ENCODE peak calls at places on chromosomes 2 and 18, in four cellular contexts. T is A549, Z is HepG2, B is K562. D is an unnamed sample.

GRCh38 chr2:217956895-217957457 is 45.8 kb downstream of the TNS1 start:
- DNase-seq in T (no peak), Z (no peak), B (no peak), D (no peak)

GRCh38 chr2:232574674-232575403 is 24.4 kb downstream of the EIF4E2 start:
- DNase-seq in T (no peak), Z (peak), B (no peak), D (no peak)

GRCh38 chr18:28961669-28962228 is 784.8 kb upstream of the CDH2 start:
- DNase-seq in T (peak), Z (peak), B (no peak), D (no peak)

GRCh38 chr2:58494059-58494458 is 252.9 kb upstream of the FANCL start:
- DNase-seq in T (no peak), Z (no peak), B (no peak), D (no peak)

GRCh38 chr2:134232868-134233732 is 20.8 kb upstream of the MGAT5 start:
- DNase-seq in T (no peak), Z (no peak), B (no peak), D (no peak)

GRCh38 chr18:67432806-67433205 is 83.7 kb downstream of the DSEL start:
- DNase-seq in T (no peak), Z (no peak), B (no peak), D (no peak)

GRCh38 chr2:169871994-169872393 is 44.7 kb downstream of the UBR3 start:
- DNase-seq in T (no peak), Z (no peak), B (no peak), D (no peak)

GRCh38 chr2:142300517-142300916 is 169.7 kb upstream of the LRP1B start:
- DNase-seq in T (no peak), Z (no peak), B (no peak), D (no peak)

GRCh38 chr2:15790326-15790725 is 150.0 kb upstream of the MYCN start:
- DNase-seq in T (no peak), Z (no peak), B (no peak), D (no peak)

GRCh38 chr2:133504566-133505505 is 63.4 kb downstream of the NCKAP5 start:
- DNase-seq in T (peak), Z (no peak), B (no peak), D (no peak)

GRCh38 chr18:33269223-33269622 is 171.3 kb downstream of the CCDC178 start:
- DNase-seq in T (no peak), Z (no peak), B (no peak), D (no peak)

GRCh38 chr2:64779117-64779690 is 125.5 kb upstream of the SERTAD2 start:
- DNase-seq in T (peak), Z (no peak), B (no peak), D (no peak)

GRCh38 chr18:77131100-77131651 is 1.4 kb downstream of the MBP start:
- DNase-seq in T (no peak), Z (no peak), B (no peak), D (no peak)

GRCh38 chr2:8239402-8240127 is 442.3 kb upstream of the ID2 start:
- DNase-seq in T (no peak), Z (no peak), B (no peak), D (no peak)

GRCh38 chr2:2633017-2633416 is 301.9 kb upstream of the MYT1L start:
- DNase-seq in T (no peak), Z (no peak), B (no peak), D (no peak)

GRCh38 chr18:3281456-3282400 is 19.8 kb downstream of the MYL12B start:
- DNase-seq in T (peak), Z (peak), B (peak), D (no peak)

GRCh38 chr18:78623142-78623541 is 356.5 kb upstream of the SALL3 start:
- DNase-seq in T (no peak), Z (no peak), B (no peak), D (no peak)

GRCh38 chr2:114254875-114255274 is 187.6 kb upstream of the DPP10 start:
- DNase-seq in T (no peak), Z (no peak), B (no peak), D (no peak)

GRCh38 chr2:112170495-112170894 is 32.3 kb downstream of the FBLN7 start:
- DNase-seq in T (no peak), Z (no peak), B (no peak), D (no peak)

GRCh38 chr2:222828572-222828971 is 32.3 kb upstream of the ACSL3 start:
- DNase-seq in T (no peak), Z (no peak), B (no peak), D (no peak)

GRCh38 chr18:10234912-10235439 is 219.5 kb upstream of the APCDD1 start:
- DNase-seq in T (no peak), Z (no peak), B (no peak), D (no peak)

GRCh38 chr18:55007582-55007981 is 48.3 kb upstream of the CCDC68 start:
- DNase-seq in T (no peak), Z (no peak), B (no peak), D (no peak)

GRCh38 chr2:236745420-236746210 is 176.0 kb downstream of the ACKR3 start:
- DNase-seq in T (peak), Z (peak), B (no peak), D (no peak)

DNA sequence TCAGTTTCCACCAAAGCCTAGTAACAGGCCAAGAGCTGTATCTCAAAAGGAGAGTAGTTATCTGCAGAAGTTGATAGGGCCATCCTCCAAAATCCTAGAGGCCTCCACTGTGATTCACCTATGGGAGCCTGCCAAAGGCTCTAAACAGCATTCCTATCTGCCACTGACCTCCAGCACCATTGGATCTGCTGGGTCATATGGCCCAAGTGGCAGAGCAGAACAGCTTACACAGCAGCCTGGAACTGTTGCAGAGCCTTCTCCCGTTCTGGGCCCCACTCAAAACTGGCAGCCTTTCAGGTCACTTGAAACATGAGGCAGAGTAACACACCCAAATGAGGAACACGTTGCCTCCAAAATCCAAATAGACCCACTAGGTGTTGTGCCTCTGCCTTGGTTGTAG is 345.2 kb upstream of the RND3 start:
- DNase-seq in T (no peak), Z (no peak), B (no peak), D (no peak)
- TF ChIP-seq POLR2AphosphoS2 in T (no peak), Z (no peak), B (no peak), D (no peak)

DNA sequence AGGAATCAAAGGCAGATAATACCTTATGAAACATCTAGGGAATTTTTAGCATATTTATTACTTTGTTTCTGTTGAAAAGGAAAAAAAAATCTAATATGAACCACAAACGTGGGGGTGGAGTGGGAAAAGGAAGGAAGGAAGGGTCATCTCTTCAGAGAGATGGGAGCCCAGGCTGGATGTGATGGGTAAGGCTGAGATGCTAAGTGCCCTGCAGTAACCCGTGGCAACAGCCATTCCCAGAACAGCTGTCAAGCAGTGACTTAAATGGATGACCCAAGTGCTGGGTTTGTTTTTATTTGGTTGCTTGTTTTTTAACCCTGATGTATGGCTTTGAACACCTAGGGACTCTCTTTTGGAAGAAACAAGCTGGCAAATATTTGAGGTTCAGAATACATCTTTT is 50.7 kb upstream of the KLF7 start:
- DNase-seq in T (no peak), Z (no peak), B (no peak), D (no peak)
- TF ChIP-seq POLR2AphosphoS2 in T (no peak), Z (no peak), B (no peak), D (no peak)

GRCh38 chr2:239917128-239917956 is 107.8 kb downstream of the NDUFA10 start:
- DNase-seq in T (peak), Z (no peak), B (no peak), D (no peak)
- TF ChIP-seq POLR2AphosphoS2 in T (no peak), Z (no peak), B (no peak), D (no peak)

DNA sequence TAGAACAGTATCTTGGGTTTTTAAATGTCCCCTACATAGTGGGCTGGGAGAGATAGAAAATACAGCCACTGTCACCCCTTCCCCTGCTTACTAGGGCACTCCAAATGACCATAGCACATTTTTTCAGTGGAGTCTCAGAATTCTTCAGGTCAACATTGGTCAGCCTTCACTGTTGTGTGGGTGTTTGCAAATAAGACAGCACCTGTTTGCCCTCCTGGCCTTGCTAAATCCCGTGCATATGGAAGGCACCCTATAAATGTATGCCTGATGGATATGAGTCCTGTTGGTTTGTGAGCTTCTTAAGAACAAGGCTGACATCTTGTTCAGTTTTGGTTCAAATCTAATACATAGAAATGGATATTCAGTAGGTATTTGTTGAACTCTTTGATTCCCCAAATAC is 12.5 kb downstream of the ITGA6 start:
- DNase-seq in T (no peak), Z (no peak), B (no peak), D (no peak)
- TF ChIP-seq POLR2AphosphoS2 in T (no peak), Z (no peak), B (no peak), D (no peak)

DNA sequence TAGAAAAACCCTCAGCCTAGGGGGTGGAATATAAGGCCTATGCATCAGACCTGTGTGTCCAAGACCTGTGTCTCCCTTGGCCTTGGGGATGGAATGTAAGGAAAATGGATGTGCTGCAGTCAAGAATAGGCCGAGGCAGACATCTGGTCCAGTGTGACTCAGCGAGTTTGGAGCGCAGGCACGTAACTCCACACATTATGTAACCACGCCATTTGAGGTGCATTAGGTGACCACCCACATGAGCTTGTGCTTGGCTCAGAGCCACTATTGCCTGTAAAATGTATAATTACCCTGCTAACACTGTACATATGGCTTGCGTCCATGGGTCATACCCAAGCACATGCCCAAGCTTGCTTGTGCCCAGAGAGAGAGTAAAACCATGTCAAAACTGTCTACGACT is 580.9 kb upstream of the HNMT start:
- DNase-seq in T (peak), Z (no peak), B (no peak), D (no peak)
- TF ChIP-seq POLR2AphosphoS2 in T (no peak), Z (no peak), B (no peak), D (no peak)

DNA sequence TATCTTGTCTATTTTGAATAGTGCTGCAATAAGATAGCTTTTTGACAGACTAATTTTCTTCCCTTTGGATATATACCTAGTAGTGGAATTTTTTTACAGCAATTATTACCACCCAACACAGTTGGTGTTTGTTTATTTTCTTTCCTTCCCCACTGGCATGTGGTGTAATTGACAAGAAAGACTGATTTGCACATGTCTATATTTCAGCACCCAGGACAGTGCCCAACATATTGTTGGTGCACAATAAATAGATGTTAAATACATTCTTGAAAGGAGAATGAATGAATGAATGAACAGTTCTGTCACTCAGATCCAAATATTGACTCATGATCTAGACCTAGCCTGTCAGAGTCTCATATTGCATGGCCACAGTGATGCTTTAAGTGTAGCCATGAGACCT is 538.1 kb downstream of the NYAP2 start:
- DNase-seq in T (no peak), Z (no peak), B (no peak), D (no peak)
- TF ChIP-seq POLR2AphosphoS2 in T (no peak), Z (no peak), B (no peak), D (no peak)

GRCh38 chr2:238912228-238912915 is 64.5 kb downstream of the TWIST2 start:
- DNase-seq in T (no peak), Z (no peak), B (no peak), D (no peak)
- TF ChIP-seq POLR2AphosphoS2 in T (no peak), Z (no peak), B (no peak), D (no peak)

GRCh38 chr2:45256173-45256866 is 247.1 kb upstream of the SIX2 start:
- DNase-seq in T (no peak), Z (peak), B (no peak), D (no peak)
- TF ChIP-seq POLR2AphosphoS2 in T (no peak), Z (no peak), B (no peak), D (no peak)

DNA sequence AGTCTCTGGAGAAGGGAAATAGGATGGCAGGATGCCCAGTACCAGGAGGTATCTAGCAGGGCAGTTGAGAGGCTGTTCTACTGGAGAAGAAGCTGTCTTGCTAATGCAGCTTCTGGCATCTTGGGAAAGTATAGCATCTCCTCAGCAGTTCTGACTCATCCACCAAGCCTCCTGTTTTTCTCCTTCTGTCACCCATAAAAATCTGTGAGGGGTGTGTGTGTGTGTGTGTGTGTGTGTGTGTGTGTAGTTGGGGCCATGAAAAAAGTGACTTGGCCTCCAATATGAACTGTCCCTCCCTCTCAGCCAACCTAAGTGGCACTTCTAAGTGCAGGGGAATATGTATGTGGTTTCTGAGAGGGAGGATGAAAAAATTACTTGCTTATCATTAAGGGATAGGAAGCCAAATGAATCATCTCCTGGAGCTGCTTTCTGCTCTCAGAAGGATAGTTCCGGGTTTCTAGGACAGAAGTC is 83.9 kb downstream of the CBLN2 start:
- DNase-seq in T (peak), Z (no peak), B (no peak), D (no peak)
- TF ChIP-seq POLR2AphosphoS2 in T (no peak), Z (no peak), B (no peak), D (no peak)

GRCh38 chr2:74576830-74577229 is 22.3 kb downstream of the DOK1 start:
- DNase-seq in T (no peak), Z (no peak), B (no peak), D (no peak)

GRCh38 chr2:74578476-74578875 is 24.0 kb downstream of the DOK1 start:
- DNase-seq in T (no peak), Z (no peak), B (no peak), D (no peak)

GRCh38 chr2:74575320-74575719 is 20.8 kb downstream of the DOK1 start:
- DNase-seq in T (no peak), Z (no peak), B (no peak), D (no peak)

GRCh38 chr2:74577448-74577847 is 22.9 kb downstream of the DOK1 start:
- DNase-seq in T (no peak), Z (no peak), B (no peak), D (no peak)

DNA sequence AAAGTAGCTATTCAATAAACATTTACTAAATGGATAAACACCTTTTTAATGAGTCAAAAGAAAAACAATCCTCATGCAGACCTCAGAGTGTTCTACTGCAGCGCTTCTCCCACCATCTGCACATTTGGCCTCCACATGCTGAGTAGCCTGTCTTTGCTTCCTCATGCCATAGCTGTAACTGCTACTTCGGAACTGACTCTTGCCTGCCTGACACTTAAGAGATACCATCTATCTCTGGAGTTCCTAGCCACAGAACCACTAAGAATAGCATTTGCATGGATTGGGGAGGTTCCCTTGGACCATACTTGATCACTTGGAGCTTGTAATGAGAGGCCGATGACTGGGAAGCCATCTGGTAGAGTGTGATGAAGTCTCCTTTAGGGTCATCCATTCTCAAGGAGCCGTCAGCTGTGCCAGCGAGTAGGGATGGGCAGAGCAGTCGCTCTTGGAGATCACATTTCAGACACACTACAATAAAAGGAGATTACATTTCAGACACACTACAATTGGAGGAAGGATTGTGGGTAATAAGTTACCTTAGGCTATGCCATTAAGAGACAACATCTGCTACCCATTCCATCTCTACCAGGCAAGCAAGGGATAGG is 21.7 kb downstream of the DOK1 start:
- DNase-seq in T (no peak), Z (no peak), B (no peak), D (no peak)
- TF ChIP-seq POLR2AphosphoS2 in T (no peak), Z (no peak), B (no peak), D (no peak)